ENCODE peak calls at places on chromosomes 5 and 9, in four cellular contexts. F is substantia nigra, C is stomach, V is K562. Y is an unnamed sample.

GRCh38 chr5:154485092-154485491 is 7.1 kb upstream of the HAND1 start:
- DNase-seq in C (no peak), F (no peak), V (no peak), Y (no peak)

GRCh38 chr5:1014346-1014745 is 5.7 kb downstream of the NKD2 start:
- DNase-seq in C (no peak), V (no peak), F (no peak), Y (no peak)

GRCh38 chr9:37200572-37201005 is 80.2 kb downstream of the ZCCHC7 start:
- DNase-seq in F (no peak), V (peak), C (no peak), Y (peak)

GRCh38 chr5:15674716-15675115 is 174.7 kb downstream of the FBXL7 start:
- DNase-seq in V (no peak), F (no peak), C (no peak), Y (no peak)

GRCh38 chr5:174491761-174492350 is 232.5 kb upstream of the MSX2 start:
- DNase-seq in F (no peak), C (no peak), V (no peak), Y (no peak)

GRCh38 chr9:81534138-81534865 is 155.0 kb downstream of the TLE1 start:
- DNase-seq in C (no peak), V (no peak), F (no peak), Y (no peak)

GRCh38 chr5:59596586-59597348 is 296.8 kb downstream of the PDE4D start:
- DNase-seq in C (no peak), F (no peak), V (no peak), Y (no peak)

GRCh38 chr5:177300971-177301370 is 2.5 kb downstream of the RAB24 start:
- DNase-seq in C (no peak), V (no peak), F (no peak), Y (no peak)

GRCh38 chr9:90326219-90326618 is 316.4 kb downstream of the DIRAS2 start:
- DNase-seq in C (no peak), V (peak), F (no peak), Y (no peak)

GRCh38 chr5:32308951-32309350 is 3.8 kb downstream of the MTMR12 start:
- DNase-seq in F (no peak), V (no peak), C (no peak), Y (no peak)

Y was measured in CD4-positive, CD25-positive, alpha-beta regulatory T cell.